ENCODE peak calls at places on chromosomes 12 and 14, in seven cellular contexts. S, G, W, E, L, P and Y are unnamed samples.

GRCh38 chr12:44077293-44077692 is 241.4 kb downstream of the TMEM117 start:
- DNase-seq in S (no peak), G (no peak), W (no peak), E (no peak), L (no peak), P (no peak), Y (no peak)

GRCh38 chr14:50784683-50785505 is 46.1 kb downstream of the NIN start:
- DNase-seq in S (no peak), G (no peak), W (no peak), E (no peak), L (no peak), P (no peak), Y (no peak)

GRCh38 chr14:49904270-49904669 is 11.4 kb downstream of the ARF6 start:
- DNase-seq in S (no peak), G (no peak), W (no peak), E (no peak), L (no peak), P (no peak), Y (no peak)

GRCh38 chr14:48731260-48731659 is 854.9 kb downstream of the RPS29 start:
- DNase-seq in S (no peak), G (no peak), W (no peak), E (no peak), L (no peak), P (no peak), Y (no peak)

GRCh38 chr12:120820885-120821510 is 83.2 kb downstream of the SPPL3 start:
- DNase-seq in S (no peak), G (no peak), W (no peak), E (no peak), L (no peak), P (peak), Y (no peak)

GRCh38 chr12:43841253-43841652 is 5.4 kb downstream of the TMEM117 start:
- DNase-seq in S (no peak), G (no peak), W (no peak), E (no peak), L (no peak), P (no peak), Y (no peak)

GRCh38 chr12:122057007-122057735 is 21.4 kb upstream of the MLXIP start:
- DNase-seq in S (no peak), G (no peak), W (no peak), E (no peak), L (no peak), P (no peak), Y (no peak)

GRCh38 chr12:99232324-99232723 is 415.2 kb upstream of the GARIN6 start:
- DNase-seq in S (no peak), G (peak), W (no peak), E (no peak), L (no peak), P (no peak), Y (no peak)

GRCh38 chr12:47811581-47812484 is 7.9 kb downstream of the HDAC7 start:
- DNase-seq in S (no peak), G (no peak), W (peak), E (no peak), L (no peak), P (no peak), Y (peak)